ENCODE peak calls at places on chromosomes 7 and 10, in five cellular contexts. Q is K562, N is SK-N-SH, P is GM12878, S is HepG2. C is an unnamed sample.

GRCh38 chr10:86716466-86716865 is 40.0 kb upstream of the BMPR1A start:
- DNase-seq in P (no peak), N (no peak), S (no peak), Q (no peak), C (no peak)

GRCh38 chr7:105454058-105454739 is 65.5 kb upstream of the SRPK2 start:
- DNase-seq in S (no peak), P (no peak), N (no peak), Q (no peak), C (no peak)

GRCh38 chr7:95213809-95214492 is 110.4 kb downstream of the PON1 start:
- DNase-seq in N (no peak), Q (no peak), P (no peak), S (no peak), C (peak)

GRCh38 chr7:148204639-148205292 is 385.8 kb upstream of the C7orf33 start:
- DNase-seq in P (no peak), S (no peak), Q (no peak), N (no peak), C (no peak)

GRCh38 chr7:80721880-80722595 is 83.6 kb downstream of the CD36 start:
- DNase-seq in S (no peak), N (no peak), Q (no peak), P (no peak), C (peak)

GRCh38 chr10:124864421-124865193 is 63.0 kb downstream of the ABRAXAS2 start:
- DNase-seq in P (no peak), S (peak), Q (no peak), N (no peak), C (no peak)

GRCh38 chr7:45221896-45222604 is 64.5 kb downstream of the RAMP3 start:
- DNase-seq in S (no peak), P (no peak), Q (no peak), N (no peak), C (no peak)

GRCh38 chr7:41420421-41420820 is 282.5 kb downstream of the INHBA start:
- DNase-seq in P (no peak), S (no peak), N (no peak), Q (no peak), C (no peak)

GRCh38 chr10:81600185-81600584 is 274.8 kb upstream of the NRG3 start:
- DNase-seq in S (no peak), Q (no peak), P (no peak), N (no peak), C (peak)

GRCh38 chr10:23345861-23346260 is 1.3 kb upstream of the C10orf67 start:
- DNase-seq in Q (no peak), N (no peak), S (peak), P (no peak), C (no peak)

GRCh38 chr10:28410420-28411135 is 107.7 kb upstream of the MPP7 start:
- DNase-seq in N (peak), P (no peak), Q (no peak), S (peak), C (peak)

GRCh38 chr7:41053830-41054229 is 649.1 kb downstream of the INHBA start:
- DNase-seq in S (no peak), P (no peak), N (no peak), Q (no peak), C (no peak)

GRCh38 chr7:144606231-144606630 is 202.7 kb upstream of the NOBOX start:
- DNase-seq in Q (no peak), N (no peak), S (no peak), P (no peak), C (no peak)

GRCh38 chr10:133459454-133460207 is 5.9 kb downstream of the SCART1 start:
- DNase-seq in N (no peak), Q (no peak), P (no peak), S (no peak), C (no peak)

GRCh38 chr10:98445200-98445812 is 1.4 kb downstream of the HPS1 start:
- DNase-seq in N (no peak), Q (no peak), S (no peak), P (no peak), C (no peak)

GRCh38 chr7:133253522-133253882 is 624 bp downstream of the EXOC4 start:
- DNase-seq in Q (peak), N (no peak), S (peak), P (no peak), C (peak)
- TF ChIP-seq REST in Q (no peak), N (no peak), S (no peak), P (no peak), C (no peak)

DNA sequence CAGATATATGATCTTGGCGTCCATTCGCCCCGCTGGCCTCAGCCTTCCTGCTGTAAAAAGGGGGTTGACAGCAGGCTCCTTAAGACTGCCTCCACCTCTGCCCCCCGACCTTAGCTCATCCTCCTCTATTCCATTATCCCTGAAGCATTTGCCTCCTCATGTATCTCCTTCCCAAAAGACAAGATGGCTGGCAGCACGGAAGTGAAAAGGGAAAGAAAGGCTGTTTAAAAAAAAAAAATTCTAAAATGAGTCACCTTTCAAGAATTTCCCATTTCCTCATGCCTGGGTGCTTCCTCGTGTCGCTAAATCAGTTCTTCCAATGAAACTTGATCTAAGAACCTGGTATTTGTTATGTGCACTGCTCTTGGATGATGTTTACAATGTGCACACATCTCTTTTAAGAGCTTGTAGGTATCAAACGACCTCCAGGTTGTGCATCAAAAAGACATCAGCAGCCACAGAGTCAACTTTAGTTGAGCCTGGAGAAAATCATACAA is 1.7 kb downstream of the SCRN1 start:
- DNase-seq in S (peak), P (no peak), Q (no peak), N (peak), C (peak)
- TF ChIP-seq SMC3 in S (no peak), P (no peak), Q (no peak), N (no peak), C (no peak)

GRCh38 chr7:115840702-115841101 is 189.9 kb downstream of the TFEC start:
- DNase-seq in S (no peak), N (no peak), Q (no peak), P (no peak), C (no peak)

DNA sequence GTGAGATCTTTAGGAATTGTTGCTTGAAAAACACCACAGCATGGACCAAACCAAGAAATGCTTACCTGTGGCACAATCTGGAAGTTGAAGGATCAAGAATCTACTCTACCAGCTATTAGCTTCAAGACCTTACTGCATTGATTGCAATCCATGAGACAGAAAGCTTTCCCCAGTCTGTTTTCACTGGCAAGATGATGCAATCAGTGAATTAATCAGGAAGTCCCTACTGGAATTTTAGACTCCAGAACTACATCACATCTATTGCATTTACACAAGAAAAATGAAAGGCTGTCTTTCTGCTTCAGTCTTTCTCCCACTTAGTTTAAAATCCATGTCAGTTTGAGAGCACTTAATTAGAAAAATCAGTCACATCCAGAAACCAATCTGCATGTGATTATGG is 191.7 kb downstream of the TFEC start:
- DNase-seq in Q (no peak), S (no peak), N (no peak), P (no peak), C (no peak)
- TF ChIP-seq REST in Q (no peak), S (no peak), N (no peak), P (no peak), C (no peak)

GRCh38 chr10:60962946-60963345 is 19.0 kb upstream of the RHOBTB1 start:
- DNase-seq in S (no peak), Q (no peak), P (no peak), N (no peak), C (no peak)
- TF ChIP-seq SMC3 in S (no peak), Q (no peak), P (no peak), N (no peak), C (no peak)

GRCh38 chr10:48439581-48440041 is 133.1 kb downstream of the MAPK8 start:
- DNase-seq in N (no peak), S (peak), Q (peak), P (no peak), C (no peak)
- TF ChIP-seq REST in N (no peak), S (no peak), Q (no peak), P (no peak), C (no peak)

GRCh38 chr10:100167521-100168312 is 18.1 kb downstream of the ERLIN1 start:
- DNase-seq in Q (no peak), S (no peak), N (no peak), P (no peak), C (no peak)
- TF ChIP-seq SMC3 in Q (no peak), S (no peak), N (no peak), P (no peak), C (no peak)

GRCh38 chr10:34627741-34628140 is 187.4 kb downstream of the PARD3 start:
- DNase-seq in P (no peak), Q (no peak), S (peak), N (no peak), C (no peak)

GRCh38 chr10:34627331-34627730 is 187.8 kb downstream of the PARD3 start:
- DNase-seq in S (no peak), P (no peak), Q (no peak), N (no peak), C (no peak)

GRCh38 chr10:34629120-34629519 is 186.0 kb downstream of the PARD3 start:
- DNase-seq in N (no peak), Q (no peak), S (no peak), P (no peak), C (no peak)

GRCh38 chr10:34626158-34626557 is 188.9 kb downstream of the PARD3 start:
- DNase-seq in N (no peak), S (no peak), Q (no peak), P (no peak), C (no peak)

DNA sequence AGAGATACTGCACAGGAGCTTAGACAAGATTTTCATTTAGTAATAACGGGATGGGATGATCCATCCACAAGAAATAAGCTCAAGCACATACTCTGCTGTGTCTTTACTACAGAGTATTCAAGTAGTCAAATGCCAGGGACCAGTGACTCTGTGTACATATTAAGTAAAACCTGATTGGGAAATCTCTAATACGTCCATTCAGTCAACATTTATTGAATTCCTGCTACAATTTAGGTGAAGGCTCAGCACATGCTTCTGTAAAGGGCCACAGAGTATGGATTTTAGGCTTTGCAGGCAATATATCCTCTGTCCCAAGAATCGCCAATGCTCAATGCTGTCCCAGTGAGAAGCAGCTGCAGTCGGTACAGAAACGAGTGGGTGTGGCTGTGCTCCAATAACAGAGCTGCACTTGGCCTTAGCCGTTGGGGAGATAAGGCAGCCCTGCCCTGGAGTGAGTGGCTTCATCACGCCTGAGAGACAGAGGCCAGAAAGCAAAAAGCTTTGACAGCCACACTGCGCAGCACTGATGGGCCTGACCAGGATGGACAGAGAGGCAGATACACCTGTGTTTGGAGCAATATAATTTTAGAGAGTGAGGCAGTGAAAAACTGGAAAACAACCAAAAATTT is 186.8 kb downstream of the PARD3 start:
- DNase-seq in Q (peak), N (peak), S (peak), P (no peak), C (no peak)
- TF ChIP-seq REST in Q (no peak), N (no peak), S (no peak), P (no peak), C (no peak)